ENCODE peak calls at places on chromosomes 1 and 21, in four cellular contexts. One of them, this sample, is unnamed.

GRCh38 chr1:41844255-41844654 is 74.5 kb downstream of the HIVEP3 start:
- DNase-seq in GM12878: no peak
- DNase-seq in myocyte: no peak
- DNase-seq in stimulated activated CD4-positive, alpha-beta T cell treated with anti-CD3 and anti-CD28 coated beads, Interleukin-15, amount 100 ng/mL, for 48 hours: no peak
- DNase-seq in this sample: no peak

GRCh38 chr1:212284744-212285684 is at the start of gene PPP2R5A:
- DNase-seq in GM12878: peak
- DNase-seq in stimulated activated CD4-positive, alpha-beta T cell treated with anti-CD3 and anti-CD28 coated beads, Interleukin-15, amount 100 ng/mL, for 48 hours: peak
- DNase-seq in myocyte: peak
- DNase-seq in this sample: peak

GRCh38 chr1:239212841-239213240 is 173.5 kb upstream of the CHRM3 start:
- DNase-seq in myocyte: no peak
- DNase-seq in GM12878: no peak
- DNase-seq in stimulated activated CD4-positive, alpha-beta T cell treated with anti-CD3 and anti-CD28 coated beads, Interleukin-15, amount 100 ng/mL, for 48 hours: no peak
- DNase-seq in this sample: no peak

GRCh38 chr1:116268211-116268610 is 104.8 kb upstream of the ATP1A1 start:
- DNase-seq in stimulated activated CD4-positive, alpha-beta T cell treated with anti-CD3 and anti-CD28 coated beads, Interleukin-15, amount 100 ng/mL, for 48 hours: no peak
- DNase-seq in myocyte: peak
- DNase-seq in GM12878: no peak
- DNase-seq in this sample: peak

GRCh38 chr1:19283891-19284290 is 4.7 kb downstream of the AKR7A3 start:
- DNase-seq in stimulated activated CD4-positive, alpha-beta T cell treated with anti-CD3 and anti-CD28 coated beads, Interleukin-15, amount 100 ng/mL, for 48 hours: no peak
- DNase-seq in GM12878: no peak
- DNase-seq in myocyte: no peak
- DNase-seq in this sample: no peak

GRCh38 chr1:9362488-9362887 is 69.8 kb downstream of the SPSB1 start:
- DNase-seq in GM12878: no peak
- DNase-seq in stimulated activated CD4-positive, alpha-beta T cell treated with anti-CD3 and anti-CD28 coated beads, Interleukin-15, amount 100 ng/mL, for 48 hours: no peak
- DNase-seq in myocyte: peak
- DNase-seq in this sample: no peak

GRCh38 chr1:35470964-35471613 is 86.1 kb downstream of the KIAA0319L start:
- DNase-seq in myocyte: no peak
- DNase-seq in GM12878: no peak
- DNase-seq in stimulated activated CD4-positive, alpha-beta T cell treated with anti-CD3 and anti-CD28 coated beads, Interleukin-15, amount 100 ng/mL, for 48 hours: no peak
- DNase-seq in this sample: no peak

GRCh38 chr1:204307334-204307883 is 52.3 kb downstream of the PLEKHA6 start:
- DNase-seq in myocyte: peak
- DNase-seq in GM12878: no peak
- DNase-seq in stimulated activated CD4-positive, alpha-beta T cell treated with anti-CD3 and anti-CD28 coated beads, Interleukin-15, amount 100 ng/mL, for 48 hours: no peak
- DNase-seq in this sample: no peak

GRCh38 chr1:201648911-201649775 is 110.2 kb downstream of the NAV1 start:
- DNase-seq in myocyte: no peak
- DNase-seq in stimulated activated CD4-positive, alpha-beta T cell treated with anti-CD3 and anti-CD28 coated beads, Interleukin-15, amount 100 ng/mL, for 48 hours: no peak
- DNase-seq in GM12878: no peak
- DNase-seq in this sample: no peak

GRCh38 chr21:21158376-21158918 is 160.2 kb downstream of the NCAM2 start:
- DNase-seq in stimulated activated CD4-positive, alpha-beta T cell treated with anti-CD3 and anti-CD28 coated beads, Interleukin-15, amount 100 ng/mL, for 48 hours: no peak
- DNase-seq in GM12878: no peak
- DNase-seq in myocyte: no peak
- DNase-seq in this sample: no peak

GRCh38 chr1:53135735-53136114 is 6.7 kb downstream of the SLC1A7 start:
- DNase-seq in GM12878: no peak
- DNase-seq in stimulated activated CD4-positive, alpha-beta T cell treated with anti-CD3 and anti-CD28 coated beads, Interleukin-15, amount 100 ng/mL, for 48 hours: no peak
- DNase-seq in myocyte: peak
- DNase-seq in this sample: peak

GRCh38 chr1:183234660-183235476 is 48.8 kb downstream of the LAMC2 start:
- DNase-seq in myocyte: peak
- DNase-seq in GM12878: no peak
- DNase-seq in stimulated activated CD4-positive, alpha-beta T cell treated with anti-CD3 and anti-CD28 coated beads, Interleukin-15, amount 100 ng/mL, for 48 hours: no peak
- DNase-seq in this sample: peak

GRCh38 chr1:117606608-117607261 is 887 bp downstream of the TENT5C start:
- DNase-seq in myocyte: peak
- DNase-seq in GM12878: no peak
- DNase-seq in stimulated activated CD4-positive, alpha-beta T cell treated with anti-CD3 and anti-CD28 coated beads, Interleukin-15, amount 100 ng/mL, for 48 hours: peak
- DNase-seq in this sample: peak

GRCh38 chr1:41313661-41314131 is 47.5 kb upstream of the FOXO6 start:
- DNase-seq in myocyte: no peak
- DNase-seq in GM12878: no peak
- DNase-seq in stimulated activated CD4-positive, alpha-beta T cell treated with anti-CD3 and anti-CD28 coated beads, Interleukin-15, amount 100 ng/mL, for 48 hours: peak
- DNase-seq in this sample: no peak

GRCh38 chr1:39901486-39902120 is at the start of gene MYCL:
- DNase-seq in stimulated activated CD4-positive, alpha-beta T cell treated with anti-CD3 and anti-CD28 coated beads, Interleukin-15, amount 100 ng/mL, for 48 hours: peak
- DNase-seq in GM12878: no peak
- DNase-seq in myocyte: peak
- DNase-seq in this sample: peak

GRCh38 chr1:243495442-243496172 is 239.8 kb downstream of the SDCCAG8 start:
- DNase-seq in stimulated activated CD4-positive, alpha-beta T cell treated with anti-CD3 and anti-CD28 coated beads, Interleukin-15, amount 100 ng/mL, for 48 hours: no peak
- DNase-seq in GM12878: no peak
- DNase-seq in myocyte: peak
- DNase-seq in this sample: no peak

GRCh38 chr1:171966426-171967220 is 125.3 kb downstream of the DNM3 start:
- DNase-seq in stimulated activated CD4-positive, alpha-beta T cell treated with anti-CD3 and anti-CD28 coated beads, Interleukin-15, amount 100 ng/mL, for 48 hours: no peak
- DNase-seq in myocyte: no peak
- DNase-seq in GM12878: no peak
- DNase-seq in this sample: no peak

GRCh38 chr1:209657140-209657879 is 5.1 kb upstream of the LAMB3 start:
- DNase-seq in stimulated activated CD4-positive, alpha-beta T cell treated with anti-CD3 and anti-CD28 coated beads, Interleukin-15, amount 100 ng/mL, for 48 hours: no peak
- DNase-seq in myocyte: no peak
- DNase-seq in GM12878: no peak
- DNase-seq in this sample: no peak

GRCh38 chr1:11448375-11449085 is 30.4 kb upstream of the DISP3 start:
- DNase-seq in myocyte: peak
- DNase-seq in GM12878: no peak
- DNase-seq in stimulated activated CD4-positive, alpha-beta T cell treated with anti-CD3 and anti-CD28 coated beads, Interleukin-15, amount 100 ng/mL, for 48 hours: no peak
- DNase-seq in this sample: no peak

GRCh38 chr1:117653732-117654484 is 48.1 kb downstream of the TENT5C start:
- DNase-seq in stimulated activated CD4-positive, alpha-beta T cell treated with anti-CD3 and anti-CD28 coated beads, Interleukin-15, amount 100 ng/mL, for 48 hours: no peak
- DNase-seq in myocyte: no peak
- DNase-seq in GM12878: no peak
- DNase-seq in this sample: no peak